ENCODE peak calls at places on chromosomes 2 and 18, in seven cellular contexts. One of them, this sample, is unnamed.

GRCh38 chr2:120525056-120526046 is 179.4 kb downstream of the INHBB start:
- DNase-seq in sigmoid colon: no peak
- DNase-seq in upper lobe of right lung: peak; percentile 74
- DNase-seq in small intestine: no peak
- DNase-seq in lower lobe of right lung: no peak
- DNase-seq in iPS DF 6.9: no peak
- DNase-seq in GM23338: no peak
- DNase-seq in this sample: no peak

GRCh38 chr2:55173422-55174020 is 58.6 kb downstream of the CLHC1 start:
- DNase-seq in upper lobe of right lung: no peak
- DNase-seq in sigmoid colon: no peak
- DNase-seq in iPS DF 6.9: no peak
- DNase-seq in small intestine: no peak
- DNase-seq in lower lobe of right lung: no peak
- DNase-seq in GM23338: no peak
- DNase-seq in this sample: no peak

GRCh38 chr2:96869824-96870630 is at the start of gene SEMA4C:
- DNase-seq in small intestine: no peak
- DNase-seq in upper lobe of right lung: peak; percentile 84
- DNase-seq in GM23338: peak; percentile 72
- DNase-seq in sigmoid colon: peak; percentile 88
- DNase-seq in iPS DF 6.9: no peak
- DNase-seq in lower lobe of right lung: peak; percentile 70
- DNase-seq in this sample: peak; percentile 87

GRCh38 chr18:40608220-40608619 is 1346.8 kb upstream of the PIK3C3 start:
- DNase-seq in sigmoid colon: no peak
- DNase-seq in iPS DF 6.9: no peak
- DNase-seq in lower lobe of right lung: no peak
- DNase-seq in upper lobe of right lung: no peak
- DNase-seq in small intestine: no peak
- DNase-seq in GM23338: no peak
- DNase-seq in this sample: no peak

GRCh38 chr2:219308142-219309093 is 783 bp downstream of the PTPRN start:
- DNase-seq in small intestine: peak; percentile 45
- DNase-seq in sigmoid colon: no peak
- DNase-seq in iPS DF 6.9: peak; percentile 79
- DNase-seq in GM23338: peak; percentile 93
- DNase-seq in upper lobe of right lung: peak; percentile 79
- DNase-seq in lower lobe of right lung: peak; percentile 63
- DNase-seq in this sample: no peak

GRCh38 chr2:140085674-140086073 is 1305.5 kb upstream of the NXPH2 start:
- DNase-seq in sigmoid colon: no peak
- DNase-seq in small intestine: no peak
- DNase-seq in upper lobe of right lung: no peak
- DNase-seq in lower lobe of right lung: no peak
- DNase-seq in GM23338: no peak
- DNase-seq in iPS DF 6.9: no peak
- DNase-seq in this sample: no peak

GRCh38 chr2:199136681-199137080 is 321.1 kb downstream of the SATB2 start:
- DNase-seq in GM23338: no peak
- DNase-seq in upper lobe of right lung: no peak
- DNase-seq in iPS DF 6.9: no peak
- DNase-seq in small intestine: peak; percentile 9
- DNase-seq in lower lobe of right lung: no peak
- DNase-seq in sigmoid colon: no peak
- DNase-seq in this sample: no peak

GRCh38 chr18:79531386-79531785 is 135.7 kb downstream of the NFATC1 start:
- DNase-seq in GM23338: no peak
- DNase-seq in small intestine: no peak
- DNase-seq in upper lobe of right lung: no peak
- DNase-seq in iPS DF 6.9: no peak
- DNase-seq in lower lobe of right lung: peak; percentile 21
- DNase-seq in sigmoid colon: peak; percentile 62
- DNase-seq in this sample: peak; percentile 9

GRCh38 chr2:161975062-161975812 is 98.8 kb downstream of the DPP4 start:
- DNase-seq in upper lobe of right lung: no peak
- DNase-seq in lower lobe of right lung: no peak
- DNase-seq in GM23338: no peak
- DNase-seq in sigmoid colon: no peak
- DNase-seq in iPS DF 6.9: no peak
- DNase-seq in small intestine: no peak
- DNase-seq in this sample: no peak

GRCh38 chr2:187502467-187502866 is 51.8 kb downstream of the TFPI start:
- DNase-seq in small intestine: no peak
- DNase-seq in upper lobe of right lung: no peak
- DNase-seq in lower lobe of right lung: no peak
- DNase-seq in sigmoid colon: no peak
- DNase-seq in GM23338: no peak
- DNase-seq in iPS DF 6.9: no peak
- DNase-seq in this sample: no peak

GRCh38 chr2:109530712-109531111 is 83.1 kb downstream of the SEPTIN10 start:
- DNase-seq in upper lobe of right lung: peak; percentile 68
- DNase-seq in iPS DF 6.9: no peak
- DNase-seq in small intestine: no peak
- DNase-seq in lower lobe of right lung: no peak
- DNase-seq in sigmoid colon: no peak
- DNase-seq in GM23338: no peak
- DNase-seq in this sample: no peak

GRCh38 chr2:205903549-205904129 is 182.3 kb downstream of the INO80D start:
- DNase-seq in iPS DF 6.9: no peak
- DNase-seq in upper lobe of right lung: no peak
- DNase-seq in small intestine: peak; percentile 85
- DNase-seq in GM23338: peak; percentile 79
- DNase-seq in lower lobe of right lung: no peak
- DNase-seq in sigmoid colon: no peak
- DNase-seq in this sample: no peak

GRCh38 chr2:239440511-239440959 is 39.7 kb upstream of the HDAC4 start:
- DNase-seq in GM23338: peak; percentile 37
- DNase-seq in sigmoid colon: no peak
- DNase-seq in iPS DF 6.9: no peak
- DNase-seq in upper lobe of right lung: no peak
- DNase-seq in small intestine: no peak
- DNase-seq in lower lobe of right lung: no peak
- DNase-seq in this sample: no peak

GRCh38 chr18:22485808-22486244 is 68.1 kb upstream of the CTAGE1 start:
- DNase-seq in upper lobe of right lung: no peak
- DNase-seq in small intestine: no peak
- DNase-seq in GM23338: no peak
- DNase-seq in sigmoid colon: no peak
- DNase-seq in iPS DF 6.9: no peak
- DNase-seq in lower lobe of right lung: no peak
- DNase-seq in this sample: no peak

GRCh38 chr2:72883356-72883962 is 3.7 kb upstream of the SPR start:
- DNase-seq in sigmoid colon: no peak
- DNase-seq in GM23338: peak; percentile 89
- DNase-seq in iPS DF 6.9: no peak
- DNase-seq in small intestine: no peak
- DNase-seq in upper lobe of right lung: no peak
- DNase-seq in lower lobe of right lung: no peak
- DNase-seq in this sample: no peak

DNA sequence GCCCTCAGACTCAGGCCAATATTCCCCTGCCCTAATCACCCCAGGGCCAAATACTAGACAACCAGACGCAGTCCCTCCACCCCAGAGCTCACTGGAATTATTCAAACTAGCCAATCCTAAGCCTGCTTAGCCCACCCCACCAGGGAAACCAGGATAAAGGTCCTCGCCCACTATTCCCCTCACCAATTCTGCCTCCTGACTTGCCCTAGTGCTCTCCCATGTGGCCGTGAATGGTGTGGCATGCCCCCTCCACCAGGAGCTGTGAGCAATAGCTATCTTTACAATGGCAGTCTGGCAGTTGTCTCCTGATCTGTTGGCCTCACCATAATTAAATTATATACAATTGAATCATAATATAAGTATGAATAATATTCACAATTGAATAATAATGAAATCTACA is 42.3 kb downstream of the FAM124B start:
- DNase-seq in upper lobe of right lung: no peak
- DNase-seq in lower lobe of right lung: no peak
- DNase-seq in iPS DF 6.9: peak; percentile 25
- DNase-seq in sigmoid colon: no peak
- DNase-seq in small intestine: no peak
- DNase-seq in GM23338: peak; percentile 75
- DNase-seq in this sample: no peak
- H3K4me1 ChIP-seq in upper lobe of right lung: no peaks in the 10 kb centered on the region
- H3K4me1 ChIP-seq in lower lobe of right lung: no peaks in the 10 kb centered on the region
- H3K4me1 ChIP-seq in iPS DF 6.9: no peaks in the 10 kb centered on the region
- H3K4me1 ChIP-seq in sigmoid colon: no peaks in the 10 kb centered on the region
- H3K4me1 ChIP-seq in small intestine: no peaks in the 10 kb centered on the region
- H3K4me1 ChIP-seq in GM23338: no peaks in the 10 kb centered on the region
- H3K4me1 ChIP-seq in this sample: no peaks in the 10 kb centered on the region

GRCh38 chr2:20210462-20210861 is 14.5 kb downstream of the SDC1 start:
- DNase-seq in GM23338: no peak
- DNase-seq in iPS DF 6.9: no peak
- DNase-seq in small intestine: no peak
- DNase-seq in upper lobe of right lung: no peak
- DNase-seq in lower lobe of right lung: peak; percentile 41
- DNase-seq in sigmoid colon: no peak
- DNase-seq in this sample: no peak

GRCh38 chr2:20205915-20206524 is 18.9 kb downstream of the SDC1 start:
- DNase-seq in lower lobe of right lung: peak; percentile 85
- DNase-seq in GM23338: no peak
- DNase-seq in upper lobe of right lung: peak; percentile 90
- DNase-seq in iPS DF 6.9: no peak
- DNase-seq in sigmoid colon: no peak
- DNase-seq in small intestine: peak; percentile 57
- DNase-seq in this sample: no peak

GRCh38 chr2:20207051-20207450 is 17.9 kb downstream of the SDC1 start:
- DNase-seq in GM23338: no peak
- DNase-seq in small intestine: no peak
- DNase-seq in iPS DF 6.9: no peak
- DNase-seq in upper lobe of right lung: no peak
- DNase-seq in lower lobe of right lung: no peak
- DNase-seq in sigmoid colon: no peak
- DNase-seq in this sample: no peak

GRCh38 chr2:20209373-20210109 is 15.4 kb downstream of the SDC1 start:
- DNase-seq in lower lobe of right lung: no peak
- DNase-seq in GM23338: no peak
- DNase-seq in small intestine: no peak
- DNase-seq in upper lobe of right lung: peak; percentile 59
- DNase-seq in iPS DF 6.9: no peak
- DNase-seq in sigmoid colon: no peak
- DNase-seq in this sample: no peak

DNA sequence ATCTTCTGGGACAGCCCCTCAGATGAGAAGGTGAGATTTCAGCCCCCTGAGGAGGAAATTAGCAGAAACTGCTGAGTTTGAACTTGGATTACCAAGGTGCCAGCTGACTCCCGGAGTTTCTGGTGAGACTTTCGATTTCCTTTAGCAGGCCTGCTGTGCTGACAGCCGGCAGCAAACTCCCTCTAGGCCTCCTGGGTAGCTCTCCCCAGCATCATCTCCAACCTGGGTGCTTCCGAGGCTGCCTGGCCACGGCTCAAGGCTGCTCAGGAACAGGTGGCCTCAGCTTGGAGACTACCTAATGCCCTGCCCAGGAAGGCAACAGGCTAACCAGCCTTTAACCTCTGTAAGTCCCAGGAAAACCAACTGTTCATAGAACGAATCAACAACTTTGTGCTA is 16.4 kb downstream of the SDC1 start:
- DNase-seq in sigmoid colon: no peak
- DNase-seq in iPS DF 6.9: no peak
- DNase-seq in small intestine: peak; percentile 65
- DNase-seq in GM23338: no peak
- DNase-seq in lower lobe of right lung: no peak
- DNase-seq in upper lobe of right lung: no peak
- DNase-seq in this sample: no peak
- H3K4me1 ChIP-seq in sigmoid colon: no peaks in the 10 kb centered on the region
- H3K4me1 ChIP-seq in iPS DF 6.9: peaks cover 2% of the 10 kb centered on the region
- H3K4me1 ChIP-seq in small intestine: peaks cover 7% of the 10 kb centered on the region
- H3K4me1 ChIP-seq in GM23338: peaks cover 4% of the 10 kb centered on the region
- H3K4me1 ChIP-seq in lower lobe of right lung: peaks cover 53% of the 10 kb centered on the region
- H3K4me1 ChIP-seq in upper lobe of right lung: peaks cover 31% of the 10 kb centered on the region
- H3K4me1 ChIP-seq in this sample: no peaks in the 10 kb centered on the region

DNA sequence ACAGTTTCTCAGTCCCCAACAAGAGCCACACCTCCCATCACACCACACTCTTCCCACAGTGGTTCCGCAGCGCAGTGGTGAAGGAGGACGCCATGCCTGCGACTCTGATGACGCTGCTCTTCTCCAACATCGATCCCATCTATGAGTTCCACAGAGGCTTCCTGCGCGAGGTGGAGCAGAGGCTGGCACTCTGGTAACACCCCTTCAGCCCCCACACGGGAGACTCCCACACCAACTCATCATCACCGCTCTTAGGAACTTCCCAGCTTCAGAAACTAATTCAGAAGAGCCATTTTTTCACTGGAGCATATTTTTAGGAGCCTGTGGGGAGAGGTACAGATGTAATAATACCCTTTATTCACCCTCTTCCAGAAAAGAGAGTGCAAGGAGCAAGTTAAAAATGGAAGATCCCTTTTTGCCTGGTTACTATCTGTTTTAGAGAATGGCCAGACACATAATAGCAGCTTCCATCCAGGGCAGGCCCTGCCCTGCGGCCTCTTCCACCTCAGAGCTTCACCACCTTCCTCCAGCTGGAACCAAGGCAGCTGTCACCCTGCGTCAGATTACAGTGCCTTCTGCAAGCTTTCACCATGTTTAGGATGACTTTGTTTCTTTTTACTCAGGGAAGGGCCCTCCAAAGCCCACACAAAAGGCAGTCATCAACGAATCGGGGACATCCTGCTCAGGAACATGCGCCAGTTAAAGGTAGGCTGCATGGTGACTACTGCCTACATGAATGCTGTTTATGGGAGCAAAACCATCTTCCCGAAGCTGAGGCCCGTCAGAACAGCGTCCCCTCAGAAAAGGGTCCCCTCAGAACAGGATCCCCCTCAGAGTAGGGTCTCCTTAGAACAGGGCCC is 44.9 kb downstream of the STK25 start:
- DNase-seq in small intestine: no peak
- DNase-seq in upper lobe of right lung: no peak
- DNase-seq in sigmoid colon: no peak
- DNase-seq in lower lobe of right lung: no peak
- DNase-seq in GM23338: no peak
- DNase-seq in iPS DF 6.9: no peak
- DNase-seq in this sample: no peak
- H3K4me1 ChIP-seq in small intestine: no peaks in the 10 kb centered on the region
- H3K4me1 ChIP-seq in upper lobe of right lung: no peaks in the 10 kb centered on the region
- H3K4me1 ChIP-seq in sigmoid colon: no peaks in the 10 kb centered on the region
- H3K4me1 ChIP-seq in lower lobe of right lung: no peaks in the 10 kb centered on the region
- H3K4me1 ChIP-seq in GM23338: no peaks in the 10 kb centered on the region
- H3K4me1 ChIP-seq in iPS DF 6.9: no peaks in the 10 kb centered on the region
- H3K4me1 ChIP-seq in this sample: no peaks in the 10 kb centered on the region

GRCh38 chr2:226558418-226558817 is 241.2 kb downstream of the IRS1 start:
- DNase-seq in iPS DF 6.9: no peak
- DNase-seq in lower lobe of right lung: no peak
- DNase-seq in small intestine: no peak
- DNase-seq in upper lobe of right lung: no peak
- DNase-seq in sigmoid colon: no peak
- DNase-seq in GM23338: no peak
- DNase-seq in this sample: no peak
- H3K4me1 ChIP-seq in iPS DF 6.9: no peaks in the 10 kb centered on the region
- H3K4me1 ChIP-seq in lower lobe of right lung: no peaks in the 10 kb centered on the region
- H3K4me1 ChIP-seq in small intestine: peaks cover 3% of the 10 kb centered on the region
- H3K4me1 ChIP-seq in upper lobe of right lung: no peaks in the 10 kb centered on the region
- H3K4me1 ChIP-seq in sigmoid colon: peaks cover 3% of the 10 kb centered on the region
- H3K4me1 ChIP-seq in GM23338: peaks cover 8% of the 10 kb centered on the region
- H3K4me1 ChIP-seq in this sample: no peaks in the 10 kb centered on the region

GRCh38 chr2:60532421-60532820 is 21.0 kb downstream of the BCL11A start:
- DNase-seq in sigmoid colon: no peak
- DNase-seq in GM23338: no peak
- DNase-seq in small intestine: no peak
- DNase-seq in upper lobe of right lung: no peak
- DNase-seq in iPS DF 6.9: no peak
- DNase-seq in lower lobe of right lung: no peak
- DNase-seq in this sample: no peak
- H3K4me1 ChIP-seq in sigmoid colon: peaks cover 82% of the 10 kb centered on the region
- H3K4me1 ChIP-seq in GM23338: peaks cover 90% of the 10 kb centered on the region
- H3K4me1 ChIP-seq in small intestine: peaks cover 3% of the 10 kb centered on the region
- H3K4me1 ChIP-seq in upper lobe of right lung: peaks cover 21% of the 10 kb centered on the region
- H3K4me1 ChIP-seq in iPS DF 6.9: peaks cover 22% of the 10 kb centered on the region
- H3K4me1 ChIP-seq in lower lobe of right lung: peaks cover 19% of the 10 kb centered on the region
- H3K4me1 ChIP-seq in this sample: no peaks in the 10 kb centered on the region

GRCh38 chr2:46648141-46648742 is 168.9 kb downstream of the TMEM247 start:
- DNase-seq in upper lobe of right lung: no peak
- DNase-seq in small intestine: no peak
- DNase-seq in sigmoid colon: no peak
- DNase-seq in GM23338: no peak
- DNase-seq in lower lobe of right lung: no peak
- DNase-seq in iPS DF 6.9: no peak
- DNase-seq in this sample: no peak
- H3K4me1 ChIP-seq in upper lobe of right lung: peaks cover 25% of the 10 kb centered on the region
- H3K4me1 ChIP-seq in small intestine: no peaks in the 10 kb centered on the region
- H3K4me1 ChIP-seq in sigmoid colon: peaks cover 13% of the 10 kb centered on the region
- H3K4me1 ChIP-seq in GM23338: no peaks in the 10 kb centered on the region
- H3K4me1 ChIP-seq in lower lobe of right lung: peaks cover 21% of the 10 kb centered on the region
- H3K4me1 ChIP-seq in iPS DF 6.9: no peaks in the 10 kb centered on the region
- H3K4me1 ChIP-seq in this sample: no peaks in the 10 kb centered on the region

This sample was measured in tibial artery.